ENCODE peak calls at places on chromosomes 11 and 22, in eight cellular contexts. A is cardiac fibroblast; J is OCI-LY7; S is dorsolateral prefrontal cortex; I is CD8-positive, alpha-beta T cell; C is lower lobe of right lung; F is mesenchymal stem cell; V is A673. K is an unnamed sample.

GRCh38 chr11:134574947-134575346 is 162.9 kb upstream of the B3GAT1 start:
- DNase-seq in A (no peak), J (no peak), S (no peak), I (no peak), C (no peak), F (no peak), V (no peak), K (no peak)

GRCh38 chr11:72695354-72695753 is 21.1 kb upstream of the PDE2A start:
- DNase-seq in A (no peak), J (no peak), S (no peak), I (no peak), C (no peak), F (no peak), V (no peak), K (no peak)

GRCh38 chr22:49765951-49766350 is 61.7 kb downstream of the BRD1 start:
- DNase-seq in A (no peak), J (no peak), S (peak; percentile 10), I (no peak), C (peak; percentile 29), F (no peak), V (no peak), K (no peak)

GRCh38 chr11:98365185-98365584 is 655.6 kb upstream of the CNTN5 start:
- DNase-seq in A (no peak), J (no peak), S (no peak), I (no peak), C (no peak), F (no peak), V (no peak), K (no peak)

GRCh38 chr11:100727410-100727809 is 40.3 kb downstream of the ARHGAP42 start:
- DNase-seq in A (peak; percentile 30), J (no peak), S (no peak), I (no peak), C (no peak), F (peak; percentile 28), V (no peak), K (no peak)

GRCh38 chr11:105918039-105918438 is 104.0 kb downstream of the MSANTD4 start:
- DNase-seq in A (no peak), J (no peak), S (no peak), I (no peak), C (no peak), F (no peak), V (no peak), K (no peak)

GRCh38 chr22:22895776-22896445 is 8.3 kb downstream of the IGLL5 start:
- DNase-seq in A (no peak), J (no peak), S (no peak), I (no peak), C (no peak), F (no peak), V (no peak), K (no peak)

GRCh38 chr11:121497176-121497995 is 44.6 kb upstream of the SORL1-AS1 start:
- DNase-seq in A (no peak), J (no peak), S (no peak), I (no peak), C (no peak), F (no peak), V (peak; percentile 58), K (no peak)

GRCh38 chr22:19666663-19667593 is 47.4 kb upstream of the SEPTIN5 start:
- DNase-seq in A (peak; percentile 57), J (no peak), S (no peak), I (no peak), C (no peak), F (no peak), V (no peak), K (peak; percentile 45)

GRCh38 chr11:116796548-116796947 is 4.9 kb upstream of the APOA5 start:
- DNase-seq in A (no peak), J (no peak), S (no peak), I (no peak), C (no peak), F (no peak), V (no peak), K (no peak)

GRCh38 chr11:6746626-6747025 is 25.1 kb downstream of the OR2AG2 start:
- DNase-seq in A (no peak), J (no peak), S (no peak), I (no peak), C (no peak), F (no peak), V (no peak), K (no peak)

GRCh38 chr11:6745018-6745417 is 26.8 kb downstream of the OR2AG2 start:
- DNase-seq in A (no peak), J (no peak), S (no peak), I (no peak), C (no peak), F (no peak), V (no peak), K (no peak)

GRCh38 chr11:6746086-6746618 is 25.6 kb downstream of the OR2AG2 start:
- DNase-seq in A (peak; percentile 15), J (peak; percentile 73), S (no peak), I (peak; percentile 57), C (no peak), F (peak; percentile 15), V (no peak), K (no peak)

GRCh38 chr11:6745465-6746015 is 26.2 kb downstream of the OR2AG2 start:
- DNase-seq in A (no peak), J (no peak), S (no peak), I (no peak), C (no peak), F (no peak), V (no peak), K (no peak)

GRCh38 chr11:6747097-6747662 is 24.6 kb downstream of the OR2AG2 start:
- DNase-seq in A (no peak), J (no peak), S (no peak), I (no peak), C (no peak), F (no peak), V (no peak), K (no peak)
- H3K4me3 ChIP-seq in A (no peak overlapping the region), J (no peak overlapping the region), S (no peak overlapping the region), I (peak overlapping the region; percentile 65), C (no peak overlapping the region), F (no peak overlapping the region), V (no peak overlapping the region), K (no peak overlapping the region)

DNA sequence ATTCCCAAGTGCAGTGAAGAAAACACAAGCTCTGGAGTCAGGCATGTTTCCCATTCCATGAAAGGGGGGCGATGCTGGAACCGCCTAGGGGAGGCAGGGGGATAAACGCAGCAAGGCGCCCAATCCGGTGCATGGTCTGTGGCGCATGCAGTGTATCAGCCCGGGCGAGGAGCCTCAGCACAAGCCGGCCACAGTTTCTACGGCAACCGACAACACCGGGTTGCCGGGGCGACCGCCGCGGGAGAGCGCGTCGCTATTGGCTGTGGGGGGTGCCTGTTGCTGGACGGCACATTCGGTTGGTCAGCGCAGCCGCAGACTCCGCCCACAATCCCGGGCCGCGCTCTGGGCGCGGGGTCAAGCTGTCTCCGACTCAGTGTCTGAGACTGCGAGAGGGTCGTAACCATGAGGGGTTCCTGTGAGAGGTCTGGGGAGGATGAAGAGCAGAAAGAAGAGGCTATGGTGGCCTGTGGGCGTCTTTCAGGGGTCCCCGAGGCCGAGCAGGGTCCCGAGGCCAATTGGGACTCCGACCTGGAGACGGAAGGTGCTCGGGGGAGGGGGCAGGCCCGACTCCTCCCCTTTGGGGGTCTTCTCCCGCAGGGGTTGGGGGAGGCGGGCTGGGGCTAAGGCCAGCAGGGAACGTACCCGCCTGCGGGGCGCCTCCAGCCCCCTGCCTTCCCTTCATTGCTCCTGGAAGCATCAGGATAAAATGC is at the start of gene LRRC74B:
- DNase-seq in A (peak; percentile 95), J (peak; percentile 64), S (peak; percentile 84), I (peak; percentile 64), C (peak; percentile 90), F (peak; percentile 96), V (peak; percentile 93), K (peak; percentile 75)
- H3K4me3 ChIP-seq in A (peak within 1 kb of the TSS; percentile 49), J (peak within 1 kb of the TSS; percentile 8), S (peak within 1 kb of the TSS; percentile 63), I (peak within 1 kb of the TSS; percentile 17), C (peak within 1 kb of the TSS; percentile 46), F (peak within 1 kb of the TSS; percentile 55), V (peak within 1 kb of the TSS; percentile 33), K (peak within 1 kb of the TSS; percentile 57)

DNA sequence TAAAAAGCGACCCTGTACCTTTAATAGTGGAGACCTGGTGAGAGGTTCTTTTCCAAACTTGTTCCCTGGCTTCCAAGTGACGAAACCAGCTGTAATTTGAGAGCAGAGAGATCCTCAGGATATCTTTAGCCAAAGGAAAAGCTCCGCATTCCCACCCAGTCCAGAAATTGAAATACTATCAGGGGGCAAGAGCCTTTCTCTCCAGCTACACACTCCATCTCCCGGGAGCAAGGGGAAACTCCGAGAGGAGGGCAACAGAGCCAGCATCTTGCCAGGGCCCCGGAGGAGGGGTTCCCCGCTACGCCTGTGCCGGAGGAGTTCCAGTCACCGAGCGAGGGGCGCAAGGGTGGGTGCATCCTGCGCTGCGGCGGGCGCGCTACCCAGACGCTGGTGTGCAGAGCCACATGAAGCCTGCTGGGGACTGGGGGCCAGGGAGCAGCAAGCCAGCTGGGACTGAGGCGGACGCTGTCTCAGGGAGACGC is at the start of gene FIBIN:
- DNase-seq in A (peak; percentile 81), J (no peak), S (peak; percentile 26), I (no peak), C (peak; percentile 46), F (peak; percentile 67), V (peak; percentile 44), K (no peak)
- H3K4me3 ChIP-seq in A (peak within 1 kb of the TSS; percentile 72), J (no peak within 1 kb of the TSS), S (peak within 1 kb of the TSS; percentile 47), I (no peak within 1 kb of the TSS), C (peak within 1 kb of the TSS; percentile 54), F (peak within 1 kb of the TSS; percentile 56), V (no peak within 1 kb of the TSS), K (peak within 1 kb of the TSS; percentile 81)

GRCh38 chr11:66292543-66293332 is 1.0 kb downstream of the TMEM151A start:
- DNase-seq in A (no peak), J (no peak), S (no peak), I (no peak), C (no peak), F (no peak), V (no peak), K (no peak)
- H3K4me3 ChIP-seq in A (no peak overlapping the region), J (no peak overlapping the region), S (peak overlapping the region; percentile 83), I (no peak overlapping the region), C (peak overlapping the region; percentile 51), F (no peak overlapping the region), V (peak overlapping the region; percentile 57), K (no peak overlapping the region)

GRCh38 chr11:69867076-69868002 is 48.1 kb upstream of the FGF3 start:
- DNase-seq in A (peak; percentile 27), J (no peak), S (peak; percentile 36), I (no peak), C (no peak), F (no peak), V (no peak), K (no peak)
- H3K4me3 ChIP-seq in A (no peak overlapping the region), J (no peak overlapping the region), S (no peak overlapping the region), I (no peak overlapping the region), C (no peak overlapping the region), F (no peak overlapping the region), V (no peak overlapping the region), K (no peak overlapping the region)